ENCODE peak calls at places on chromosomes 7 and 10, in six cellular contexts. One of them, this sample, is unnamed.

GRCh38 chr7:70036695-70037094 is 438.4 kb downstream of the AUTS2 start:
- DNase-seq in epithelial cell of esophagus: no peak
- DNase-seq in bronchial epithelial cell: no peak
- DNase-seq in IMR-90: no peak
- DNase-seq in cardiac fibroblast: no peak
- DNase-seq in K562: no peak
- DNase-seq in this sample: no peak

GRCh38 chr7:22400933-22401553 is 44.1 kb upstream of the RAPGEF5 start:
- DNase-seq in bronchial epithelial cell: no peak
- DNase-seq in K562: no peak
- DNase-seq in IMR-90: no peak
- DNase-seq in epithelial cell of esophagus: no peak
- DNase-seq in cardiac fibroblast: no peak
- DNase-seq in this sample: no peak

GRCh38 chr10:106107711-106108110 is 1056.8 kb downstream of the SORCS1 start:
- DNase-seq in bronchial epithelial cell: peak
- DNase-seq in K562: no peak
- DNase-seq in cardiac fibroblast: peak
- DNase-seq in IMR-90: no peak
- DNase-seq in epithelial cell of esophagus: peak
- DNase-seq in this sample: no peak

GRCh38 chr7:51310131-51310583 is 6.5 kb downstream of the COBL start:
- DNase-seq in K562: no peak
- DNase-seq in bronchial epithelial cell: no peak
- DNase-seq in cardiac fibroblast: no peak
- DNase-seq in IMR-90: no peak
- DNase-seq in epithelial cell of esophagus: no peak
- DNase-seq in this sample: no peak

GRCh38 chr10:75655791-75656451 is 224.5 kb downstream of the LRMDA start:
- DNase-seq in epithelial cell of esophagus: no peak
- DNase-seq in bronchial epithelial cell: peak
- DNase-seq in cardiac fibroblast: peak
- DNase-seq in IMR-90: no peak
- DNase-seq in K562: no peak
- DNase-seq in this sample: no peak

GRCh38 chr7:86956567-86956966 is 102.9 kb downstream of the ELAPOR2 start:
- DNase-seq in epithelial cell of esophagus: no peak
- DNase-seq in bronchial epithelial cell: no peak
- DNase-seq in IMR-90: no peak
- DNase-seq in K562: no peak
- DNase-seq in cardiac fibroblast: no peak
- DNase-seq in this sample: no peak

GRCh38 chr7:121120921-121121320 is 132.4 kb downstream of the CPED1 start:
- DNase-seq in cardiac fibroblast: no peak
- DNase-seq in IMR-90: no peak
- DNase-seq in epithelial cell of esophagus: no peak
- DNase-seq in bronchial epithelial cell: no peak
- DNase-seq in K562: no peak
- DNase-seq in this sample: no peak

GRCh38 chr7:149606826-149607225 is 109.2 kb upstream of the ZNF746 start:
- DNase-seq in K562: no peak
- DNase-seq in epithelial cell of esophagus: no peak
- DNase-seq in bronchial epithelial cell: no peak
- DNase-seq in cardiac fibroblast: no peak
- DNase-seq in IMR-90: no peak
- DNase-seq in this sample: no peak

GRCh38 chr10:44969854-44970253 is 8.8 kb downstream of the DEPP1 start:
- DNase-seq in epithelial cell of esophagus: no peak
- DNase-seq in cardiac fibroblast: no peak
- DNase-seq in IMR-90: no peak
- DNase-seq in bronchial epithelial cell: no peak
- DNase-seq in K562: no peak
- DNase-seq in this sample: no peak

GRCh38 chr10:420154-421121 is 269.0 kb downstream of the DIP2C start:
- DNase-seq in K562: no peak
- DNase-seq in epithelial cell of esophagus: no peak
- DNase-seq in cardiac fibroblast: no peak
- DNase-seq in bronchial epithelial cell: no peak
- DNase-seq in IMR-90: no peak
- DNase-seq in this sample: no peak

GRCh38 chr7:106021211-106022067 is 58.4 kb downstream of the CDHR3 start:
- DNase-seq in cardiac fibroblast: no peak
- DNase-seq in epithelial cell of esophagus: peak
- DNase-seq in bronchial epithelial cell: no peak
- DNase-seq in K562: no peak
- DNase-seq in IMR-90: peak
- DNase-seq in this sample: no peak

GRCh38 chr7:28572321-28573058 is 160.2 kb downstream of the CREB5 start:
- DNase-seq in epithelial cell of esophagus: no peak
- DNase-seq in bronchial epithelial cell: no peak
- DNase-seq in K562: no peak
- DNase-seq in cardiac fibroblast: no peak
- DNase-seq in IMR-90: no peak
- DNase-seq in this sample: no peak

GRCh38 chr7:95267754-95268153 is 56.6 kb downstream of the PON1 start:
- DNase-seq in cardiac fibroblast: no peak
- DNase-seq in K562: no peak
- DNase-seq in epithelial cell of esophagus: no peak
- DNase-seq in bronchial epithelial cell: no peak
- DNase-seq in IMR-90: no peak
- DNase-seq in this sample: no peak

GRCh38 chr7:95265634-95266033 is 58.7 kb downstream of the PON1 start:
- DNase-seq in IMR-90: no peak
- DNase-seq in epithelial cell of esophagus: no peak
- DNase-seq in bronchial epithelial cell: no peak
- DNase-seq in cardiac fibroblast: no peak
- DNase-seq in K562: no peak
- DNase-seq in this sample: no peak

GRCh38 chr7:95262875-95263274 is 61.5 kb downstream of the PON1 start:
- DNase-seq in IMR-90: no peak
- DNase-seq in K562: no peak
- DNase-seq in epithelial cell of esophagus: no peak
- DNase-seq in cardiac fibroblast: no peak
- DNase-seq in bronchial epithelial cell: no peak
- DNase-seq in this sample: no peak

GRCh38 chr7:95263803-95264202 is 60.5 kb downstream of the PON1 start:
- DNase-seq in epithelial cell of esophagus: no peak
- DNase-seq in K562: no peak
- DNase-seq in IMR-90: no peak
- DNase-seq in cardiac fibroblast: no peak
- DNase-seq in bronchial epithelial cell: no peak
- DNase-seq in this sample: no peak

DNA sequence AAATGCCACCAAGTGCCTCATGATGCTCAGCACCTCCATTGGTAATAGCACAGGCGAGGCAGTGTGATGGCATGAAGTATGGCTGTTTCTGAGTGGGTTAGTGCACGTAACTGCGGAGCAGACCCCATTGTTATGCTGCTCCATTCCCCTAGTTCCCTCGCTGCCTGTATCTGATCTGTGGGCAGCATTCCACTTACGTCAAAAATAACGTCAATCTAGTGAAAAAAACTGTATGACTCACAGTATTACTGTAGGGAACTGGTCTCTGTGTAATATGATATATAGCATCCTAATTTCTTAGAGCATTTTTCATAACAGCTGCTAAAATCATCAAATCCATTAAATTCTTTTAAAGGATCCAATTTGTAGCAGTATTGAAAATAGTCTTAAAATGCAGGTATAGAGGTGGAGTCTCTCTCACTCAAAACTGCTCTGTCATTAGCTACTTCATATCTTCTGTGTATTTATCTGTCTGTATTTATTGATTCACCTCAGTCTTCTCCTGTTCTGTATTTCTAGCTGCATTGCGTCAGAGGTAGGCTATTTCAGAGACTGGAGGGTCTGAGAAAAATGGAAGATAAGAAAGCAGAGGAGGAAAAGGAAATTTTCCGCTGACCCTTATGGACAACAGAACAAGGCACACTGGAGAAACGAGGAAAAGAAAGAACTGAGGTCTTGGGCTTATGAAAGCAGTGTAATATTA is 60.0 kb downstream of the PON1 start:
- DNase-seq in IMR-90: peak
- DNase-seq in K562: no peak
- DNase-seq in epithelial cell of esophagus: peak
- DNase-seq in cardiac fibroblast: peak
- DNase-seq in bronchial epithelial cell: peak
- DNase-seq in this sample: no peak
- H3K4me3 ChIP-seq in IMR-90: no peak
- H3K4me3 ChIP-seq in K562: no peak
- H3K4me3 ChIP-seq in epithelial cell of esophagus: no peak
- H3K4me3 ChIP-seq in cardiac fibroblast: no peak
- H3K4me3 ChIP-seq in bronchial epithelial cell: no peak
- H3K4me3 ChIP-seq in this sample: no peak

GRCh38 chr10:48745662-48746245 is 61.1 kb downstream of the WDFY4 start:
- DNase-seq in epithelial cell of esophagus: peak
- DNase-seq in bronchial epithelial cell: no peak
- DNase-seq in cardiac fibroblast: no peak
- DNase-seq in K562: peak
- DNase-seq in IMR-90: no peak
- DNase-seq in this sample: no peak
- TF ChIP-seq CTCF in epithelial cell of esophagus: peak
- TF ChIP-seq CTCF in bronchial epithelial cell: peak
- TF ChIP-seq CTCF in cardiac fibroblast: no peak
- TF ChIP-seq CTCF in K562: peak
- TF ChIP-seq CTCF in IMR-90: no peak
- TF ChIP-seq CTCF in this sample: peak

GRCh38 chr10:4781955-4782354 is 44.1 kb upstream of the AKR1E2 start:
- DNase-seq in bronchial epithelial cell: peak
- DNase-seq in IMR-90: no peak
- DNase-seq in K562: no peak
- DNase-seq in epithelial cell of esophagus: peak
- DNase-seq in cardiac fibroblast: no peak
- DNase-seq in this sample: no peak

GRCh38 chr10:4776234-4776638 is 49.8 kb upstream of the AKR1E2 start:
- DNase-seq in IMR-90: no peak
- DNase-seq in cardiac fibroblast: no peak
- DNase-seq in K562: no peak
- DNase-seq in bronchial epithelial cell: no peak
- DNase-seq in epithelial cell of esophagus: no peak
- DNase-seq in this sample: no peak

GRCh38 chr10:4778761-4779160 is 47.2 kb upstream of the AKR1E2 start:
- DNase-seq in cardiac fibroblast: no peak
- DNase-seq in IMR-90: no peak
- DNase-seq in epithelial cell of esophagus: no peak
- DNase-seq in bronchial epithelial cell: no peak
- DNase-seq in K562: no peak
- DNase-seq in this sample: no peak

GRCh38 chr10:4780097-4780496 is 45.9 kb upstream of the AKR1E2 start:
- DNase-seq in K562: no peak
- DNase-seq in bronchial epithelial cell: no peak
- DNase-seq in IMR-90: no peak
- DNase-seq in epithelial cell of esophagus: no peak
- DNase-seq in cardiac fibroblast: no peak
- DNase-seq in this sample: no peak

DNA sequence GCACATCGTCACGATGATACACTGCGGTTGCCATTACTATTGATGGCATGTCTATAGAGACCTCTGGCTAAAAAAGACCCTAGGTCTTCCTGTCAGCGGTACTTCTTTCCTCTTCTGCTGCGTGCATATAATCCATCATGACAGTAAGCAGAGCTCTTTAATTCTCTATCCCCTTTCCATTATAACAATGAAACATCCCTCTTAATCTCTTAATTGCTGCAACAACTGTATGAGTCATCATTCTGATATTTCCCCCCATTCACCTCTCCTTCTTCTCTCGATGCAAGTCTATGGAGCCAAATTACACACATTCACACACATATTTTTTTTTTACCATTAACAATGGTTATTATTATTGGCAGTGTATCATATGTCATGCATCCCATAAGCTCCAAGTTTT is 45.2 kb upstream of the AKR1E2 start:
- DNase-seq in cardiac fibroblast: peak
- DNase-seq in IMR-90: peak
- DNase-seq in K562: no peak
- DNase-seq in bronchial epithelial cell: peak
- DNase-seq in epithelial cell of esophagus: peak
- DNase-seq in this sample: no peak
- H3K4me3 ChIP-seq in cardiac fibroblast: no peak
- H3K4me3 ChIP-seq in IMR-90: no peak
- H3K4me3 ChIP-seq in K562: no peak
- H3K4me3 ChIP-seq in bronchial epithelial cell: no peak
- H3K4me3 ChIP-seq in epithelial cell of esophagus: no peak
- H3K4me3 ChIP-seq in this sample: no peak

GRCh38 chr7:102297487-102298218 is 11.0 kb downstream of the SH2B2 start:
- DNase-seq in K562: no peak
- DNase-seq in IMR-90: no peak
- DNase-seq in cardiac fibroblast: no peak
- DNase-seq in bronchial epithelial cell: no peak
- DNase-seq in epithelial cell of esophagus: no peak
- DNase-seq in this sample: no peak

GRCh38 chr7:102303669-102304422 is 17.2 kb downstream of the SH2B2 start:
- DNase-seq in cardiac fibroblast: no peak
- DNase-seq in IMR-90: no peak
- DNase-seq in bronchial epithelial cell: no peak
- DNase-seq in K562: no peak
- DNase-seq in epithelial cell of esophagus: peak
- DNase-seq in this sample: no peak

GRCh38 chr7:102302025-102302424 is 15.4 kb downstream of the SH2B2 start:
- DNase-seq in cardiac fibroblast: no peak
- DNase-seq in epithelial cell of esophagus: no peak
- DNase-seq in K562: no peak
- DNase-seq in bronchial epithelial cell: no peak
- DNase-seq in IMR-90: no peak
- DNase-seq in this sample: no peak

GRCh38 chr7:102304668-102305067 is 18.0 kb downstream of the SH2B2 start:
- DNase-seq in cardiac fibroblast: no peak
- DNase-seq in IMR-90: no peak
- DNase-seq in K562: no peak
- DNase-seq in epithelial cell of esophagus: no peak
- DNase-seq in bronchial epithelial cell: no peak
- DNase-seq in this sample: peak

GRCh38 chr7:102300643-102301211 is 14.1 kb downstream of the SH2B2 start:
- DNase-seq in bronchial epithelial cell: no peak
- DNase-seq in epithelial cell of esophagus: no peak
- DNase-seq in K562: no peak
- DNase-seq in IMR-90: no peak
- DNase-seq in cardiac fibroblast: peak
- DNase-seq in this sample: peak
- TF ChIP-seq CTCF in bronchial epithelial cell: peak
- TF ChIP-seq CTCF in epithelial cell of esophagus: no peak
- TF ChIP-seq CTCF in K562: no peak
- TF ChIP-seq CTCF in IMR-90: no peak
- TF ChIP-seq CTCF in cardiac fibroblast: no peak
- TF ChIP-seq CTCF in this sample: no peak

DNA sequence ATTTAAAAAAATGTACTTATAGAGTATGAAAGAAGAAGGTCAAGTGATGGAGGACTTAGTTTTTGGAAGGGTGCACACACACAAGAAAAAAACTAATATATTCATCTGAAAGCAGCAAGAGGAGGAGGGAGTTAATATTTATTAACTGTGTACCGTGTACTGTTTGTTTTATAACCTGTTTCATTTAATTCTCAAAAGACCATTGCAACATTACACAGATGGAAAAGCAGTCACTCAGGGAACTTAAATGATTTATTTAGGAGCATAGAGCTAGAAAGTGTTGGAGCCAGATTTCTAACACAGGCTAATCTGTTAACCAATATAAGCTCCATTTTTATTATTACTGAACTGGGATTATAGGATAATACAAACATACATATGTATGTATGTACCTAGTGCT is 36.7 kb downstream of the GLCCI1 start:
- DNase-seq in K562: no peak
- DNase-seq in cardiac fibroblast: no peak
- DNase-seq in epithelial cell of esophagus: no peak
- DNase-seq in IMR-90: no peak
- DNase-seq in bronchial epithelial cell: no peak
- DNase-seq in this sample: no peak
- H3K4me3 ChIP-seq in K562: no peak
- H3K4me3 ChIP-seq in cardiac fibroblast: no peak
- H3K4me3 ChIP-seq in epithelial cell of esophagus: no peak
- H3K4me3 ChIP-seq in IMR-90: no peak
- H3K4me3 ChIP-seq in bronchial epithelial cell: no peak
- H3K4me3 ChIP-seq in this sample: no peak

This sample was measured in BE2C.